ENCODE peak calls at places on chromosomes 7 and 10, in five cellular contexts. F is epithelial cell of esophagus, D is GM13977, U is NCI-H2029, N is left cardiac atrium. S is an unnamed sample.

GRCh38 chr7:844043-844442 is 11.8 kb downstream of the SUN1 start:
- DNase-seq in F (no peak), D (no peak), U (no peak), N (no peak), S (peak)

GRCh38 chr10:90378524-90379076 is 479.2 kb downstream of the HTR7 start:
- DNase-seq in F (no peak), D (no peak), U (no peak), N (no peak), S (no peak)

GRCh38 chr10:48604039-48604407 is 850 bp downstream of the ARHGAP22 start:
- DNase-seq in F (no peak), D (no peak), U (no peak), N (no peak), S (peak)

GRCh38 chr7:1016577-1017531 is 27.5 kb upstream of the GPR146 start:
- DNase-seq in F (no peak), D (no peak), U (no peak), N (no peak), S (no peak)

GRCh38 chr7:127833641-127834040 is 181.6 kb downstream of the SND1 start:
- DNase-seq in F (peak), D (no peak), U (no peak), N (no peak), S (no peak)

GRCh38 chr7:73906874-73907273 is 45.9 kb downstream of the TMEM270 start:
- DNase-seq in F (no peak), D (no peak), U (no peak), N (no peak), S (no peak)

GRCh38 chr10:6171891-6172354 is 30.8 kb upstream of the PFKFB3 start:
- DNase-seq in F (peak), D (no peak), U (no peak), N (peak), S (peak)

GRCh38 chr10:110006358-110007170 is 1.2 kb upstream of the ADD3 start:
- DNase-seq in F (peak), D (no peak), U (no peak), N (peak), S (peak)

GRCh38 chr7:158327012-158327411 is 260.6 kb downstream of the PTPRN2 start:
- DNase-seq in F (no peak), D (no peak), U (no peak), N (no peak), S (no peak)

GRCh38 chr7:5379576-5379975 is 44.1 kb downstream of the TNRC18 start:
- DNase-seq in F (no peak), D (no peak), U (no peak), N (no peak), S (no peak)

GRCh38 chr10:1183033-1183396 is 126.8 kb downstream of the WDR37 start:
- DNase-seq in F (no peak), D (no peak), U (no peak), N (no peak), S (peak)

GRCh38 chr7:155986497-155987160 is 174.4 kb upstream of the SHH start:
- DNase-seq in F (no peak), D (no peak), U (no peak), N (no peak), S (peak)

GRCh38 chr10:125691160-125691981 is 8.4 kb upstream of the TEX36 start:
- DNase-seq in F (peak), D (no peak), U (peak), N (no peak), S (no peak)

GRCh38 chr7:116429986-116430619 is 69.4 kb upstream of the CAV2 start:
- DNase-seq in F (no peak), D (no peak), U (no peak), N (no peak), S (no peak)

GRCh38 chr7:153404124-153404523 is 644.6 kb downstream of the ACTR3B start:
- DNase-seq in F (no peak), D (no peak), U (no peak), N (no peak), S (no peak)

GRCh38 chr10:77082601-77083252 is 554.9 kb downstream of the KCNMA1 start:
- DNase-seq in F (no peak), D (no peak), U (no peak), N (no peak), S (no peak)